ENCODE peak calls at places on chromosomes 3 and 15, in eight cellular contexts. Y is psoas muscle, G is lower lobe of right lung, N is MM.1S, A is heart right ventricle, K is mammary epithelial cell, M is pancreas, J is tibial nerve. B is an unnamed sample.

GRCh38 chr3:171806200-171807128 is 3.8 kb downstream of the PLD1 start:
- DNase-seq in J (no peak), K (peak; percentile 86), N (no peak), M (no peak), A (no peak), Y (no peak), G (no peak), B (no peak)

GRCh38 chr3:123809597-123809996 is 74.5 kb downstream of the MYLK start:
- DNase-seq in N (no peak), A (no peak), G (no peak), K (peak; percentile 71), J (no peak), Y (no peak), M (no peak), B (no peak)

GRCh38 chr3:171685116-171685895 is 125.0 kb downstream of the PLD1 start:
- DNase-seq in A (no peak), M (no peak), K (no peak), J (no peak), N (no peak), Y (no peak), G (no peak), B (no peak)

GRCh38 chr15:74257105-74257504 is 21.0 kb downstream of the CCDC33 start:
- DNase-seq in J (no peak), N (no peak), Y (no peak), A (no peak), M (no peak), G (no peak), K (no peak), B (no peak)

GRCh38 chr3:141489184-141489583 is 2.4 kb downstream of the RASA2 start:
- DNase-seq in G (no peak), J (no peak), A (no peak), N (peak; percentile 77), K (no peak), Y (no peak), M (no peak), B (no peak)

GRCh38 chr3:29335438-29335837 is 54.6 kb downstream of the RBMS3 start:
- DNase-seq in K (peak; percentile 93), N (no peak), A (peak; percentile 87), G (peak; percentile 75), M (peak; percentile 47), J (peak; percentile 64), Y (peak; percentile 67), B (no peak)

GRCh38 chr3:43785551-43785950 is 94.8 kb downstream of the ABHD5 start:
- DNase-seq in A (no peak), J (no peak), G (no peak), N (no peak), K (no peak), M (no peak), Y (no peak), B (no peak)

GRCh38 chr3:141094851-141095545 is 43.9 kb downstream of the SPSB4 start:
- DNase-seq in M (peak; percentile 66), N (no peak), G (no peak), A (peak; percentile 93), J (peak; percentile 69), K (no peak), Y (peak; percentile 89), B (no peak)

GRCh38 chr3:49636883-49637609 is 37.1 kb upstream of the APEH start:
- DNase-seq in G (peak; percentile 14), A (no peak), Y (no peak), N (no peak), K (peak; percentile 78), J (no peak), M (no peak), B (no peak)

GRCh38 chr15:51497806-51498205 is 124.8 kb downstream of the DMXL2 start:
- DNase-seq in M (no peak), J (no peak), A (no peak), K (no peak), G (no peak), N (no peak), Y (no peak), B (no peak)

GRCh38 chr3:136992091-136992490 is 34.3 kb downstream of the IL20RB start:
- DNase-seq in G (no peak), M (no peak), Y (no peak), J (no peak), A (no peak), N (no peak), K (no peak), B (no peak)

GRCh38 chr15:52795464-52796227 is 5.5 kb upstream of the ONECUT1 start:
- DNase-seq in Y (no peak), N (no peak), G (no peak), K (no peak), M (no peak), J (no peak), A (no peak), B (no peak)

GRCh38 chr15:31206386-31207174 is 105.1 kb upstream of the TRPM1 start:
- DNase-seq in M (no peak), N (no peak), K (no peak), J (no peak), G (no peak), A (no peak), Y (no peak), B (no peak)

GRCh38 chr3:188370081-188370830 is 216.3 kb downstream of the LPP start:
- DNase-seq in A (no peak), J (no peak), K (peak; percentile 60), Y (no peak), M (no peak), G (no peak), N (no peak), B (no peak)

GRCh38 chr3:173275740-173276139 is 121.8 kb upstream of the NLGN1 start:
- DNase-seq in G (no peak), J (no peak), K (no peak), N (no peak), M (no peak), Y (no peak), A (no peak), B (no peak)

GRCh38 chr15:101185770-101186169 is 66.1 kb downstream of the CHSY1 start:
- DNase-seq in K (no peak), Y (no peak), J (no peak), M (no peak), N (no peak), G (no peak), A (no peak), B (no peak)

GRCh38 chr15:101189708-101190107 is 62.1 kb downstream of the CHSY1 start:
- DNase-seq in N (no peak), G (no peak), K (no peak), J (no peak), Y (no peak), M (no peak), A (no peak), B (no peak)

GRCh38 chr15:101189341-101189679 is 62.5 kb downstream of the CHSY1 start:
- DNase-seq in M (no peak), K (no peak), G (no peak), J (no peak), N (no peak), A (no peak), Y (no peak), B (no peak)

GRCh38 chr15:101188517-101189340 is 63.1 kb downstream of the CHSY1 start:
- DNase-seq in A (no peak), J (no peak), N (no peak), G (no peak), M (no peak), K (no peak), Y (no peak), B (peak; percentile 55)

DNA sequence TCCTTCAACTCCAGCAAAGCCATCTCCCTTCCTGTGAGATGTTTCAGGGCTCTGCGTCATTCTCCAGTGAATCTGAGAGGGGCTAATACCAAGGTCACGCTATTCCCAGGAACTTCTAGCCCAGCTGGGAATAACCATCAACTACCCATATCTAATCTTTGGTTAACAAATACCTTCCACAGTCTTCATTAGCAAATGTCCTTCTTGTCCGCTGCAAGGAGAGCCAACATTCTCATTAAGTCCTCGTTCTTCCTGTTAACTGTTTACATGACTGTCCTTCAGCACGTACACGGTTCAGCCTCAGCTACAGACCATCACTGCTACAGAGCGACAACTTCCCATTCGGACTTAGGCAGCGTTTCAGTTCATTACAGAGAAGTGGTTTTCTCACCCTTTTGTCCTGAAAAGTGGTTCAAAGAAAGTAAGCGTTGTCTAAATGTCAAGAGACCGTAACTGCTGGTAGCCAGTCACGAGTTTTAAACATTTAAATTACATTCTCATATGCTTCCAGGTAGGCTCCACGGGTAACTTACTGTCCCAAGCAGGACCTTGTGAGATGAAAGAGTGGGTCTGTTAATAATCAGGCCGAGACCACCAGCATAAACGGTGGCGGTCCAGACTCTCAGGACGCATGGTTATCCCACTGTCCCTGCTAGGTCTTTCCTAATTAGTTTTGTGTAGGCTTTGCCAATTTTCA is 63.9 kb downstream of the CHSY1 start:
- DNase-seq in N (no peak), J (no peak), Y (no peak), K (no peak), A (peak; percentile 81), M (no peak), G (no peak), B (no peak)
- H3K36me3 ChIP-seq in N (no peaks in the 10 kb centered on the region), J (no peaks in the 10 kb centered on the region), Y (no peaks in the 10 kb centered on the region), K (no peaks in the 10 kb centered on the region), A (no peaks in the 10 kb centered on the region), M (no peaks in the 10 kb centered on the region), G (no peaks in the 10 kb centered on the region), B (no peaks in the 10 kb centered on the region)

GRCh38 chr15:60374628-60375081 is 23.1 kb downstream of the ANXA2 start:
- DNase-seq in N (no peak), M (no peak), Y (peak; percentile 82), J (peak; percentile 57), K (peak; percentile 96), A (no peak), G (no peak), B (no peak)
- TF ChIP-seq CTCF in N (no peak), M (no peak), Y (no peak), J (no peak), K (no peak), A (no peak), G (no peak), B (no peak)

DNA sequence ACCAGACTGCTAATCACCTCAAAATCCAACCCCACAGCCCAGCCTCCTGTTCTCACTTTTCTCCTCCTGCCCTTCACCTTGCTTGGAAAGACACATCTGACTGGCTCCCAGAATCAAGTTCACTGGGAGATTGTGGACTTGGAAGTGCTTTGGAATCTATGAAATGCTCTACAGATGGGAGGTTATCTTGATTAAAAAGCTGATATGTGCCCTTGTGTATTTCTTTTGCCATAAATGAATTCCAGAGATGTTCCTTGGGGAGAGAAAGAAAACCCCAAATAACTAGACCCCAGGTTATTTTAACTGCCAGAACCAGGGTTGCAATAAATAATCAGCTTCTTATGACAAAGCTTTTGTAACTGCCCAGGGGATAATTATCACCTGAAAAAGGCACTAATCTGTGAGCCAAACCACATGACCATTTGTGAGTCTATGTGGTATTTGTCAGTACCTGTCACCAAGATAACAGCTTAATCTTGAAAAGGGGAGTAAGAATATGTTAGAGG is 21.7 kb upstream of the ARHGEF3 start:
- DNase-seq in N (no peak), Y (no peak), K (no peak), J (no peak), G (no peak), A (no peak), M (no peak), B (no peak)
- H3K4me3 ChIP-seq in N (no peak overlapping the region), Y (no peak overlapping the region), K (no peak overlapping the region), J (no peak overlapping the region), G (no peak overlapping the region), A (no peak overlapping the region), M (no peak overlapping the region), B (no peak overlapping the region)

GRCh38 chr15:89632563-89633430 is 22.5 kb downstream of the KIF7 start:
- DNase-seq in A (no peak), K (no peak), Y (no peak), J (no peak), G (no peak), N (no peak), M (no peak), B (no peak)
- H3K36me3 ChIP-seq in A (peaks cover 19% of the 10 kb centered on the region), K (peaks cover 24% of the 10 kb centered on the region), Y (no peaks in the 10 kb centered on the region), J (no peaks in the 10 kb centered on the region), G (peaks cover 28% of the 10 kb centered on the region), N (peaks cover 10% of the 10 kb centered on the region), M (no peaks in the 10 kb centered on the region), B (peaks cover 24% of the 10 kb centered on the region)

GRCh38 chr15:97126556-97127233 is 796.2 kb downstream of the NR2F2 start:
- DNase-seq in Y (no peak), G (no peak), N (no peak), K (peak; percentile 1), A (no peak), M (no peak), J (no peak), B (no peak)
- TF ChIP-seq CTCF in Y (no peak), G (no peak), N (no peak), K (no peak), A (no peak), M (no peak), J (no peak), B (no peak)